ENCODE peak calls at places on chromosomes 5 and 9, in four cellular contexts. E is mesendoderm, M is H1, L is H9. R is an unnamed sample.

GRCh38 chr5:10315824-10316509 is 8.3 kb upstream of the CMBL start:
- DNase-seq in E (peak; percentile 41), M (no peak), L (peak; percentile 56), R (no peak)

GRCh38 chr5:116559239-116559638 is 15.4 kb downstream of the SEMA6A start:
- DNase-seq in E (peak; percentile 87), M (peak; percentile 67), L (peak; percentile 93), R (no peak)

GRCh38 chr5:76733049-76733417 is 17.1 kb downstream of the F2R start:
- DNase-seq in E (no peak), M (no peak), L (no peak), R (no peak)

GRCh38 chr5:171573021-171573420 is 153.6 kb downstream of the FGF18 start:
- DNase-seq in E (no peak), M (no peak), L (no peak), R (no peak)

GRCh38 chr5:75010838-75011237 is 41.5 kb downstream of the GCNT4 start:
- DNase-seq in E (no peak), M (no peak), L (no peak), R (no peak)

GRCh38 chr5:172109749-172110148 is 78.3 kb downstream of the STK10 start:
- DNase-seq in E (no peak), M (no peak), L (no peak), R (no peak)

GRCh38 chr5:149426931-149427330 is 47.8 kb upstream of the IL17B start:
- DNase-seq in E (no peak), M (no peak), L (no peak), R (no peak)

GRCh38 chr5:115189866-115190265 is 20.2 kb upstream of the TRIM36 start:
- DNase-seq in E (no peak), M (no peak), L (no peak), R (no peak)

GRCh38 chr9:72633966-72634365 is 112.6 kb downstream of the TMC1 start:
- DNase-seq in E (no peak), M (no peak), L (no peak), R (peak; percentile 53)

GRCh38 chr9:109557481-109557880 is 59.4 kb upstream of the PTPN3 start:
- DNase-seq in E (no peak), M (no peak), L (no peak), R (no peak)

GRCh38 chr9:136951541-136952353 is at the start of gene LCN12:
- DNase-seq in E (no peak), M (no peak), L (no peak), R (no peak)

GRCh38 chr9:18692240-18692639 is 218.3 kb downstream of the ADAMTSL1 start:
- DNase-seq in E (no peak), M (no peak), L (no peak), R (no peak)

GRCh38 chr9:110446171-110446570 is 108.5 kb upstream of the TXNDC8 start:
- DNase-seq in E (peak; percentile 16), M (no peak), L (no peak), R (peak; percentile 22)

GRCh38 chr5:160199410-160199911 is 29.8 kb upstream of the FABP6 start:
- DNase-seq in E (peak; percentile 85), M (peak; percentile 93), L (peak; percentile 78), R (peak; percentile 23)

GRCh38 chr5:34684281-34684979 is 28.3 kb downstream of the RAI14 start:
- DNase-seq in E (peak; percentile 94), M (peak; percentile 41), L (no peak), R (peak; percentile 59)

DNA sequence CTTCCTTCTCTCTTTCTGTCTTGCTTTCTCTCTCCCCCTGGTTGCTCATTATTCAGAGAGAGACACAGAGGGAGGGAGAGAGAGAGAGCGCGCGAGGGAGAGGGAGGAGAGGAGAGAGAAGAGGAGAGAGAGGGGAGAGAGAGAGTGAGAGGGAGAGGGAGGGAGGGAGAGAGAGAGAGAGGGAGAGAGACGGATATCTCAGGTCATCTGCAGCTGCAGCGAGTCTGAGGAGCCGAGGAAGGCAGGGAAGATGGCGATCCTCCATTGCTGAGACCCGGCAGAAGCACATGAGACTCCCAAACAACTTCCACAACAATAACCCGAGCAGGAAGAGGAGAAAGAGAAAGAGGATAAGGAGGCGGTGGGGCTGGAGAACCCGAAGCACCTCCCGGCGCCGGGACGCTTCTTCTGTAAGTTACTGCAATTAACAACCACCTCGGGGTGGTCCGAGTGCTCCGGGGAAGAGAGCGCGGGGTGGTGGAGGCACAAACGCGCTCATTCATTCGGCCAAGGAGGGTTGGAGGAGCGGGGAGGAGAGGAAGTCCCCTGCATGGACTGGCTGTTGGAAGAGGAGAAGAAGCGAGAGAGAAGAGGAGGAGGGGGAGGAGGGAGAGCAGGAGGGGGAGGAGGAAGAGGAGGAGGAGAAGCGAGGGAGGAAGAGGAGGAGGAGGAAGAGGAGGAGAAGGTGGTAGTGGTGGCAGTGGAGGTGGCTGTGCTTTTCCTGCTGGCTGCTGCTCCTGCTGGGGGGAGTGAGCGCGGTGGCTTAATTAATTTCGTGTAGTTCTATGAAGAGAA is at the start of gene ZNF462:
- DNase-seq in E (peak; percentile 96), M (peak; percentile 54), L (peak; percentile 55), R (peak; percentile 79)
- H2BK5ac ChIP-seq in E (peak within 1 kb of the TSS; percentile 92), M (peak within 1 kb of the TSS; percentile 98), L (peak within 1 kb of the TSS; percentile 48), R (peak within 1 kb of the TSS; percentile 63)

GRCh38 chr5:135344351-135344750 is 54.7 kb downstream of the MACROH2A1 start:
- DNase-seq in E (no peak), M (no peak), L (no peak), R (peak; percentile 60)
- H4K5ac ChIP-seq in E (no peak overlapping the region), M (no peak overlapping the region), L (no peak overlapping the region), R (no peak overlapping the region)

DNA sequence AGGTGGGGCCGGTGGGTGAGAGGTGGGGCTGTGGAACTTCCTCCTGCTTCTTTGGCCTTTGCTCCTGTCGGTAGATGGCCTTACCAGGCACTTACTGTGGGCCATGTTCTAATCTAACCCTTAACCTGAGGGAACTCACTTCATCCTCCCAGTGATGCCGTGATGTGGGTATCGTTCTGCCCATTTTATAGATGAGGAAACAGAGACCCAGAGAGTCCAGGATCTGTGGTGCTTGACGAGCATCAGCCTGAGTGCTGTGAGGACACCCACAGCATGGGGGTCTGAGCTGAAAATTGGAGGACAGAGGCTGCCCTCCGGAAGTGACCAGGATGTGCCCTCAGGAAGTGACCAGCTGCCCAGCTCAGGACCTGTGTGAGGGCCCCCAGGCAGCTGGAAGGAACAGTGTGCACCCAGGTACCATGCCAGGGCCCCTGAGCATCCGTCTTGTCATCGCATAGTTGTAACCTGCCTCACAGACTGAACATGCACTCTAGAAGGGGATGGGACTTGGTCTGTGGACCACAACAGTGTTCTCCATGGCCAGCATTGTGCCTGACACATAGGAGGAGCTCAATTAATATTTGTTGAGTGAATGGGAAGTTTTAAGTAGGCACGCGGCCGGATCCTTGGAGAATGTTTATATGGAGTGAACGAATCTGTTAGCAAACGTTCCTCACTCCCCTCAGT is 8.5 kb downstream of the NEK6 start:
- DNase-seq in E (no peak), M (no peak), L (no peak), R (peak; percentile 67)
- H2BK5ac ChIP-seq in E (no peak overlapping the region), M (no peak overlapping the region), L (no peak overlapping the region), R (peak overlapping the region; percentile 89)

GRCh38 chr5:2529371-2530100 is 221.9 kb downstream of the IRX2 start:
- DNase-seq in E (no peak), M (no peak), L (no peak), R (no peak)

GRCh38 chr5:2534251-2534650 is 217.2 kb downstream of the IRX2 start:
- DNase-seq in E (no peak), M (no peak), L (no peak), R (no peak)

GRCh38 chr5:2530609-2531008 is 220.9 kb downstream of the IRX2 start:
- DNase-seq in E (no peak), M (no peak), L (no peak), R (no peak)

GRCh38 chr5:2532809-2533208 is 218.7 kb downstream of the IRX2 start:
- DNase-seq in E (no peak), M (no peak), L (no peak), R (no peak)

DNA sequence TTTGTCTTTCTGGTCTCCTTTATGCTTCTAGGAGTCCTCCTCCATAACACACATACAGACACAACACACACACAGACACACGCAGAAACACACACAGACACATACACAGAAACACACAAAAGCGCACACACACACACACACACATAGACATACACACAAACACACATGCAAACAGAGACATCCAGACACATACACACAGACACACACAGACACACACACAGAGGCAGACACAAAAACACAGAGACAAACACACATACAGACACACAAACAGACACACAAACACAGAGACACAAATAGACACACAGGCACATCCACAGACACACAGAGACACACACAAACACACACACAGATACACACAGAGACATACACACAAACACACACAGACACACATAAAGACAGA is 220.2 kb downstream of the IRX2 start:
- DNase-seq in E (no peak), M (no peak), L (no peak), R (no peak)
- H4K5ac ChIP-seq in E (no peak overlapping the region), M (no peak overlapping the region), L (no peak overlapping the region), R (no peak overlapping the region)

GRCh38 chr5:51399636-51399993 is 16.4 kb downstream of the ISL1 start:
- DNase-seq in E (no peak), M (no peak), L (no peak), R (no peak)
- H2BK5ac ChIP-seq in E (no peak overlapping the region), M (no peak overlapping the region), L (no peak overlapping the region), R (no peak overlapping the region)

GRCh38 chr9:4573176-4573575 is 82.9 kb downstream of the SLC1A1 start:
- DNase-seq in E (no peak), M (no peak), L (no peak), R (no peak)
- H4K5ac ChIP-seq in E (no peak overlapping the region), M (no peak overlapping the region), L (no peak overlapping the region), R (no peak overlapping the region)